ENCODE peak calls at places on chromosome 18, in four cellular contexts. T, I, C and J are unnamed samples.

GRCh38 chr18:23547806-23548205 is 38.5 kb downstream of the NPC1 start:
- DNase-seq in T (no peak), I (no peak), C (no peak), J (no peak)

GRCh38 chr18:62526098-62527025 is 3.5 kb downstream of the ZCCHC2 start:
- DNase-seq in T (peak; percentile 27), I (peak; percentile 86), C (peak; percentile 74), J (peak; percentile 84)

GRCh38 chr18:32276896-32277295 is 87.1 kb downstream of the MEP1B start:
- DNase-seq in T (no peak), I (peak; percentile 37), C (no peak), J (no peak)

GRCh38 chr18:41073372-41073954 is 881.6 kb upstream of the PIK3C3 start:
- DNase-seq in T (no peak), I (peak; percentile 81), C (no peak), J (no peak)

GRCh38 chr18:58396966-58397365 is 231.9 kb downstream of the ALPK2 start:
- DNase-seq in T (no peak), I (peak; percentile 15), C (no peak), J (no peak)

GRCh38 chr18:59094569-59094968 is 45.1 kb upstream of the SEC11C start:
- DNase-seq in T (no peak), I (no peak), C (no peak), J (no peak)

GRCh38 chr18:48407358-48407757 is 1.8 kb downstream of the ZBTB7C start:
- DNase-seq in T (no peak), I (no peak), C (no peak), J (no peak)

GRCh38 chr18:32717151-32717550 is 55.7 kb downstream of the KLHL14 start:
- DNase-seq in T (no peak), I (no peak), C (no peak), J (no peak)

GRCh38 chr18:59268127-59268721 is 5.0 kb downstream of the RAX start:
- DNase-seq in T (no peak), I (no peak), C (no peak), J (no peak)

GRCh38 chr18:71899183-71899582 is 645.0 kb downstream of the CBLN2 start:
- DNase-seq in T (no peak), I (no peak), C (no peak), J (no peak)

GRCh38 chr18:58046087-58046793 is 2.2 kb downstream of the NEDD4L start:
- DNase-seq in T (no peak), I (no peak), C (no peak), J (no peak)

GRCh38 chr18:32093523-32093922 is 1.8 kb downstream of the RNF138 start:
- DNase-seq in T (peak; percentile 27), I (peak; percentile 16), C (no peak), J (no peak)

GRCh38 chr18:55345103-55345950 is 242.7 kb downstream of the TCF4 start:
- DNase-seq in T (no peak), I (no peak), C (no peak), J (no peak)

GRCh38 chr18:45775241-45775676 is 50.2 kb upstream of the SIGLEC15 start:
- DNase-seq in T (peak; percentile 76), I (peak; percentile 88), C (no peak), J (no peak)

GRCh38 chr18:5596585-5596984 is 52.8 kb upstream of the EPB41L3 start:
- DNase-seq in T (no peak), I (no peak), C (no peak), J (no peak)